ENCODE peak calls at places on chromosomes 7 and 10, in four cellular contexts. W is IMR-90, V is endodermal cell, J is esophagus squamous epithelium. N is an unnamed sample.
A peak's percentile ranks its signal among the peaks of the same experiment; 100 is the strongest.

GRCh38 chr10:52903397-52903938 is 130.9 kb upstream of the MBL2 start:
- DNase-seq in J (no peak), W (no peak), V (peak; percentile 58), N (no peak)

GRCh38 chr7:124552217-124552616 is 213.4 kb downstream of the GPR37 start:
- DNase-seq in J (no peak), W (peak; percentile 61), V (no peak), N (no peak)

GRCh38 chr10:133126431-133127290 is 33.4 kb upstream of the KNDC1 start:
- DNase-seq in W (no peak), J (no peak), V (peak; percentile 38), N (no peak)

GRCh38 chr10:132564690-132565089 is 27.1 kb downstream of the INPP5A start:
- DNase-seq in J (no peak), V (no peak), W (no peak), N (no peak)

GRCh38 chr7:27952393-27953290 is 212.7 kb downstream of the TAX1BP1 start:
- DNase-seq in W (peak; percentile 57), J (no peak), V (no peak), N (no peak)

GRCh38 chr10:51233337-51234100 is 159.2 kb downstream of the PRKG1 start:
- DNase-seq in J (no peak), V (no peak), W (peak; percentile 24), N (no peak)

GRCh38 chr10:80552151-80552646 is 14.5 kb downstream of the SH2D4B start:
- DNase-seq in W (no peak), J (no peak), V (peak; percentile 74), N (peak; percentile 34)

GRCh38 chr7:47882635-47883034 is 65.6 kb downstream of the PKD1L1 start:
- DNase-seq in W (no peak), V (no peak), J (no peak), N (no peak)

GRCh38 chr7:107644704-107645083 is 15.9 kb upstream of the SLC26A4 start:
- DNase-seq in J (no peak), V (no peak), W (peak; percentile 31), N (no peak)

GRCh38 chr7:44287488-44288380 is 37.7 kb downstream of the CAMK2B start:
- DNase-seq in W (no peak), J (no peak), V (peak; percentile 24), N (peak; percentile 35)

GRCh38 chr10:50622497-50623298 is 1.1 kb downstream of the SGMS1 start:
- DNase-seq in J (peak; percentile 3), W (peak; percentile 50), V (peak; percentile 69), N (peak; percentile 49)

GRCh38 chr10:116912162-116912561 is 62.9 kb downstream of the ENO4 start:
- DNase-seq in V (no peak), W (no peak), J (no peak), N (no peak)

GRCh38 chr7:104862719-104863118 is 151.3 kb upstream of the KMT2E start:
- DNase-seq in J (no peak), V (peak; percentile 79), W (no peak), N (no peak)

GRCh38 chr10:122504551-122504950 is 43.2 kb downstream of the HTRA1 start:
- DNase-seq in V (no peak), W (peak; percentile 94), J (no peak), N (peak; percentile 52)

GRCh38 chr7:103803631-103804030 is 185.8 kb downstream of the RELN start:
- DNase-seq in V (no peak), W (no peak), J (no peak), N (no peak)

GRCh38 chr7:131008840-131009651 is 275.0 kb upstream of the KLF14 start:
- DNase-seq in J (no peak), W (peak; percentile 75), V (peak; percentile 16), N (no peak)

GRCh38 chr7:77727936-77728701 is 31.9 kb downstream of the RSBN1L start:
- DNase-seq in W (peak; percentile 55), V (peak; percentile 56), J (no peak), N (peak; percentile 81)

GRCh38 chr10:133017203-133017601 is 70.5 kb upstream of the ADGRA1 start:
- DNase-seq in V (no peak), W (no peak), J (no peak), N (no peak)

GRCh38 chr7:44964831-44965440 is 13.9 kb downstream of the MYO1G start:
- DNase-seq in V (peak; percentile 44), J (no peak), W (no peak), N (no peak)

GRCh38 chr10:50312464-50313437 is 61.4 kb upstream of the ASAH2 start:
- DNase-seq in W (peak; percentile 79), V (no peak), J (no peak), N (no peak)

GRCh38 chr10:103688451-103688850 is 166.9 kb downstream of the SH3PXD2A start:
- DNase-seq in V (no peak), J (no peak), W (no peak), N (no peak)

GRCh38 chr10:86706401-86706841 is 38.1 kb downstream of the LDB3 start:
- DNase-seq in V (peak; percentile 73), J (no peak), W (no peak), N (no peak)

GRCh38 chr10:71324743-71325142 is 5.7 kb downstream of the SLC29A3 start:
- DNase-seq in W (no peak), J (no peak), V (no peak), N (no peak)

GRCh38 chr10:72334832-72335393 is 19.8 kb downstream of the DNAJB12 start:
- DNase-seq in J (peak; percentile 74), V (peak; percentile 65), W (peak; percentile 79), N (peak; percentile 87)

GRCh38 chr7:106863216-106863997 is 1.7 kb upstream of the PIK3CG start:
- DNase-seq in J (no peak), V (no peak), W (no peak), N (no peak)

GRCh38 chr7:33250421-33250827 is 121.1 kb downstream of the BBS9 start:
- DNase-seq in W (peak; percentile 75), J (no peak), V (no peak), N (no peak)

GRCh38 chr7:141974831-141975230 is 1.3 kb upstream of the TAS2R38 start:
- DNase-seq in V (peak; percentile 72), J (no peak), W (no peak), N (no peak)

GRCh38 chr7:83984076-83984475 is 210.5 kb downstream of the SEMA3A start:
- DNase-seq in V (no peak), W (peak; percentile 28), J (no peak), N (no peak)

GRCh38 chr10:97422921-97423420 is 3.0 kb upstream of the PGAM1 start:
- DNase-seq in W (peak; percentile 88), J (no peak), V (no peak), N (no peak)

GRCh38 chr10:100735087-100735344 is 10.4 kb upstream of the PAX2 start:
- DNase-seq in J (no peak), V (no peak), W (no peak), N (no peak)

GRCh38 chr7:157124655-157125054 is 14.1 kb upstream of the UBE3C start:
- DNase-seq in J (no peak), W (peak; percentile 68), V (no peak), N (no peak)

GRCh38 chr10:129780158-129780557 is 183.9 kb downstream of the EBF3 start:
- DNase-seq in W (no peak), J (no peak), V (peak; percentile 29), N (no peak)

GRCh38 chr10:29542723-29543122 is 92.0 kb downstream of the SVIL start:
- DNase-seq in V (no peak), J (no peak), W (no peak), N (no peak)

GRCh38 chr10:51860257-51860656 is 160.9 kb upstream of the CSTF2T start:
- DNase-seq in V (no peak), W (peak; percentile 39), J (no peak), N (no peak)

GRCh38 chr10:97788552-97789442 is 17.0 kb upstream of the SFRP5 start:
- DNase-seq in V (peak; percentile 85), J (no peak), W (no peak), N (no peak)

GRCh38 chr10:101760510-101760909 is 15.4 kb downstream of the FGF8 start:
- DNase-seq in V (no peak), W (no peak), J (no peak), N (no peak)

GRCh38 chr7:76129366-76129765 is 72.3 kb upstream of the SRRM3 start:
- DNase-seq in J (no peak), V (no peak), W (peak; percentile 37), N (no peak)
- H3K4me3 ChIP-seq in J (no peak overlapping the region), V (no peak overlapping the region), W (no peak overlapping the region), N (no peak overlapping the region)

DNA sequence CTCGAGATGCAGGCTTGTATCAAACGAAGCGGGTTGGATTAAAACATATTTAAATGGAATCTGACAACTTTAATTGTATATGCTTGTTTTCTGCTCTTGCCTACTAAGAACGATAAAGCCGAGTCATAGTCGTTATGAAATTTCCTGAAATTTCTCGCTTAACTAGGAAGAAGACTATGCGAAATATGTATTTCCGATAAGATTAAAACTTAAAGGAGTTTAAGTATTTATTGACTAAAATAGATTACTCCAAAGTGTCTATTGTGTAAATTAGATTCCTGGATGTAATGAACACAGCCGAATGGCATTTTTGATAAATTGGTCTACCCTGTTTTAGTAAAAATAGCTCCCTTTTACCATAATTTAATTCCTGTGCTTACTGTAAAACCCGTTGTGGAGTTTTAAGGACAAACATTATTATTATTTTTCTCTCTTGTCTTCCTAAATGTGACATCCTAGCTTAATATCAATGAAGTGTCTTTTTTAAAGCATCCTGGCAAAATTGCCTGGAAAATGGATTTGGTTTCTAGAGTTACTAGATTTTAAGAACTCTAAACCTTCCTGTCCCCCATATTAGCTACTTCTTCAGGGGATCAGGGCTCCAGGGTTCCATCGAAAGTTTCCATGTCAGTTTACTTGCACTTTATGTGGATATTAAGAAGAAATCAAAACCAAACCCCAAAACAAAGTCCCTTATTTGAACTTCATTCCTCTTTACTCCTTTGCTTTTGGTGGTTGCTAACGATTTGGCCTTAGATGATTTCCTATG is 688 bp downstream of the CUX1 start:
- DNase-seq in J (no peak), W (peak; percentile 47), V (no peak), N (no peak)
- H3K27ac ChIP-seq in J (peak overlapping the region; percentile 80), W (peak overlapping the region; percentile 15), V (no peak overlapping the region), N (no peak overlapping the region)

GRCh38 chr10:126225672-126226007 is 162.6 kb downstream of the ADAM12 start:
- DNase-seq in W (no peak), J (no peak), V (no peak), N (no peak)
- H3K4me1 ChIP-seq in W (peaks cover 8% of the 10 kb centered on the region), J (no peaks in the 10 kb centered on the region), V (no peaks in the 10 kb centered on the region), N (peaks cover 23% of the 10 kb centered on the region)

DNA sequence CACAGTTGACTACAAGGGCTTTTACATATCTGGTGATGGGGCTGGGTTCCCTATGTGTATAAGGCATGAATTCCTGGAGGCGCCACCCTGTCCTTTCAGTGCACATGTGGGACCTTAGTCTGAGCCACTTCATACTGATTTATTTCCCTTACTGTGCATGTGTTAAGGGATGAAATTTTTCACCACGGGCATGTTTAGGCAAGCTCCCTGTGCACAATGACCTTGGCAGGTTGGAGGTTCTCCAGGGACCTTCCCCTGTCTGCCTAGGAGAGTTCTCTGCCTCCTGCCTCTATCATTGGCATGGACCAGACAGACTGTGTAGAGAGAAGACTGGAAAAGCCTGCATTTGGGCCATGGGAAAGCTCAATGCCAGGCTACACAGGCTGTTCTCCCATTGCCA is 145.9 kb upstream of the ITGB1 start:
- DNase-seq in J (no peak), V (no peak), W (no peak), N (no peak)
- H3K4me3 ChIP-seq in J (no peak overlapping the region), V (no peak overlapping the region), W (no peak overlapping the region), N (no peak overlapping the region)

DNA sequence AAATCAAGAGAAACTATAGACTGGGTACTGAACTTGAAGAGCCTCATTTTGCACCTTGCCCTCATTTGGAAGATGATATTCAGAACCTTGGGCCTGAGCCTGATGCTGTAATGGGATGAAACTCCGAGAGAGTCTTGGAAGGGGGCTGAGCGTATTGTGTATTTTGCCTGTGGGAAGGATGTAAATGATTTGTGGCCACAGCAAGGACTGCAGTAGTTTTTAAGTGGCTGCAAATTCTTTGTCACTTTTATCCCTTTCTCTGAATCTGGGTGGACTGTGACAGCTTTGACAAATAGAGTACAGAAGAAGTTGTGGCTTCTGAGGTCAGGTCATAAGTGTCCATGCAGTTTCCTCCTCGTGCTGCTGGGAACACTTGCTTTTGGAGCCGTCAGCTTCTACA is 221.2 kb downstream of the ADRA2A start:
- DNase-seq in J (no peak), V (no peak), W (no peak), N (no peak)
- H3K27ac ChIP-seq in J (peak overlapping the region; percentile 25), V (peak overlapping the region; percentile 70), W (no peak overlapping the region), N (peak overlapping the region; percentile 98)

GRCh38 chr10:5665380-5666323 is 743 bp downstream of the ASB13 start:
- DNase-seq in J (no peak), W (no peak), V (no peak), N (no peak)
- H3K4me1 ChIP-seq in J (peaks cover 18% of the 10 kb centered on the region), W (no peaks in the 10 kb centered on the region), V (no peaks in the 10 kb centered on the region), N (peaks cover 16% of the 10 kb centered on the region)

N was measured in SJSA1.